ENCODE peak calls at places on chromosomes 13 and 19, in nine cellular contexts. R is right atrium auricular region; Y is IMR-90; M is CD8-positive, alpha-beta T cell; S is lung; C is cardiac muscle cell; B is fibroblast of lung; J is thoracic aorta; Q is PC-9. V is an unnamed sample.

GRCh38 chr19:39141929-39142328 is 16.3 kb downstream of the PAK4 start:
- DNase-seq in Y (no peak), S (no peak), J (no peak), Q (no peak), B (no peak), R (no peak), C (no peak), M (no peak), V (no peak)

GRCh38 chr19:33812388-33813330 is 16.0 kb downstream of the KCTD15 start:
- DNase-seq in Q (no peak), B (no peak), S (no peak), R (no peak), C (no peak), J (no peak), Y (no peak), M (no peak), V (no peak)

GRCh38 chr19:1906985-1907562 is 1.9 kb downstream of the ADAT3 start:
- DNase-seq in S (no peak), M (no peak), C (no peak), R (no peak), B (no peak), J (no peak), Q (no peak), Y (no peak), V (no peak)

GRCh38 chr13:51768976-51769375 is 35.0 kb downstream of the DHRS12 start:
- DNase-seq in S (no peak), J (no peak), Q (no peak), B (no peak), C (no peak), R (no peak), M (no peak), Y (no peak), V (no peak)

GRCh38 chr19:1277061-1277460 is 1.7 kb downstream of the FAM174C start:
- DNase-seq in S (no peak), Q (no peak), B (no peak), M (no peak), J (no peak), C (no peak), R (no peak), Y (no peak), V (peak; percentile 45)

GRCh38 chr19:5085566-5085965 is 116.7 kb downstream of the KDM4B start:
- DNase-seq in Q (no peak), S (no peak), Y (no peak), C (no peak), M (no peak), R (no peak), J (no peak), B (no peak), V (no peak)

GRCh38 chr19:48421548-48421947 is 24.2 kb upstream of the GRWD1 start:
- DNase-seq in M (no peak), S (no peak), R (no peak), C (no peak), Q (no peak), J (no peak), B (no peak), Y (no peak), V (peak; percentile 56)

GRCh38 chr19:18514800-18515682 is 6.8 kb downstream of the ELL start:
- DNase-seq in C (peak; percentile 32), M (no peak), Q (peak; percentile 80), S (peak; percentile 77), J (no peak), Y (peak; percentile 67), B (no peak), R (peak; percentile 88), V (peak; percentile 76)

GRCh38 chr13:46165485-46166220 is 16.3 kb downstream of the LCP1 start:
- DNase-seq in J (no peak), C (no peak), M (no peak), Y (no peak), B (peak; percentile 60), Q (no peak), S (no peak), R (no peak), V (no peak)

GRCh38 chr13:50576156-50576555 is 267.3 kb downstream of the DLEU7 start:
- DNase-seq in Y (no peak), S (peak; percentile 42), C (no peak), B (no peak), R (no peak), Q (no peak), J (no peak), M (no peak), V (no peak)

GRCh38 chr13:44576396-44577235 is 486 bp upstream of the TSC22D1 start:
- DNase-seq in M (peak; percentile 20), Y (no peak), J (peak; percentile 24), Q (peak; percentile 10), C (peak; percentile 52), R (no peak), S (no peak), B (no peak), V (peak; percentile 51)

GRCh38 chr19:11125994-11126685 is 29.4 kb downstream of the SPC24 start:
- DNase-seq in Y (peak; percentile 64), C (peak; percentile 84), J (peak; percentile 41), S (peak; percentile 78), B (peak; percentile 46), Q (peak; percentile 72), R (peak; percentile 88), M (peak; percentile 65), V (peak; percentile 89)

GRCh38 chr19:6509118-6509971 is 7.2 kb upstream of the TUBB4A start:
- DNase-seq in Y (no peak), S (no peak), Q (no peak), B (no peak), C (no peak), J (no peak), M (no peak), R (no peak), V (peak; percentile 58)

GRCh38 chr19:6514926-6515325 is 12.8 kb upstream of the TUBB4A start:
- DNase-seq in Q (no peak), Y (no peak), S (no peak), M (no peak), C (no peak), R (no peak), J (no peak), B (no peak), V (no peak)

GRCh38 chr19:6516018-6516658 is 14.0 kb upstream of the TUBB4A start:
- DNase-seq in Y (peak; percentile 72), C (peak; percentile 97), M (peak; percentile 51), B (peak; percentile 93), J (peak; percentile 67), Q (peak; percentile 90), R (peak; percentile 89), S (peak; percentile 97), V (peak; percentile 72)

DNA sequence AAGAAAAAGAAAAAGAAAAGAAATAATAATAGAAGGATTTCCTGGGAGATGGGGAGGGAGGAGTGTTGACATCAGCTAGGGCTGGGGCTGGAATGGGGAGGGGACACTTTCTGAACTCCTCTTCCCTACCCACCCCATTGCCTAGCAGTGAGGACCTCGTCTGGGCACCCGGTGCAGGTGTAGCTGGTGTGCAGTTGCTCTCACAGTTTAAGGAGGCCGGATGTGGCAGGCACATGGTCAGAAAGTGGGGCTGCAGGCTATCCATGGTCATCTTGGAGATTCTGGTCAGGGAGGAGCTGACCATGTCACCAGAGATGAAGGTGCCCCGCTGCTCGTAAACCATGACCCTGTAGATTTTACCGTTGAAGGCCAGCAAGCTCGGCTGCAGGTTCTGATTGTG is 8.5 kb upstream of the TUBB4A start:
- DNase-seq in J (no peak), S (no peak), Q (no peak), Y (no peak), B (no peak), M (no peak), R (no peak), C (no peak), V (no peak)
- H3K27ac ChIP-seq in J (no peak overlapping the region), S (no peak overlapping the region), Q (no peak overlapping the region), Y (no peak overlapping the region), B (no peak overlapping the region), M (no peak overlapping the region), R (no peak overlapping the region), C (no peak overlapping the region), V (no peak overlapping the region)

GRCh38 chr19:36041831-36042230 is 9.2 kb upstream of the CLIP3 start:
- DNase-seq in C (peak; percentile 8), Y (peak; percentile 82), S (no peak), M (no peak), R (no peak), B (peak; percentile 83), J (no peak), Q (peak; percentile 36), V (no peak)
- H3K27ac ChIP-seq in C (peak overlapping the region; percentile 5), Y (peak overlapping the region; percentile 74), S (peak overlapping the region; percentile 56), M (no peak overlapping the region), R (no peak overlapping the region), B (peak overlapping the region; percentile 56), J (no peak overlapping the region), Q (no peak overlapping the region), V (peak overlapping the region; percentile 44)

GRCh38 chr19:6768236-6768785 is 1.1 kb upstream of the SH2D3A start:
- DNase-seq in Q (no peak), S (no peak), M (no peak), J (no peak), C (no peak), Y (no peak), B (no peak), R (no peak), V (no peak)

GRCh38 chr19:6765738-6766356 is 1.4 kb downstream of the SH2D3A start:
- DNase-seq in Y (no peak), J (no peak), C (no peak), M (no peak), Q (peak; percentile 95), S (peak; percentile 92), R (no peak), B (no peak), V (no peak)

GRCh38 chr19:6767357-6768235 is at the start of gene SH2D3A:
- DNase-seq in Y (peak; percentile 15), B (peak; percentile 11), M (peak; percentile 90), R (no peak), Q (peak; percentile 93), S (peak; percentile 94), C (peak; percentile 79), J (no peak), V (no peak)

GRCh38 chr19:6766357-6767080 is 716 bp downstream of the SH2D3A start:
- DNase-seq in R (no peak), S (no peak), Y (no peak), B (no peak), M (no peak), Q (no peak), C (no peak), J (no peak), V (no peak)

DNA sequence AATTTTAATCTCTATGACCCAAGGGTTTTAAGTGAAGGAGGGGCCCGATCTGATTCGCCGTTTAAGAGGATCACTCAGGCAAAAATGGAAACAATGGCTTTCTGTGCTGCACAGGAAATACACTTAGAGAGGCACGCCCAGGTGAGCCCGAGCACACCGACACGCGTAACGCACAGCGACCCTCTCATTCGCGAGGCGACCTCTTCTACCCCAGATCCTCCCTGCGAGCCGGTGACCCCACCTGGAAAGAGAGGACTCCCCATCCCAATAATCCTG is 216 bp downstream of the SH2D3A start:
- DNase-seq in C (no peak), M (no peak), B (no peak), Q (no peak), J (no peak), S (no peak), R (no peak), Y (no peak), V (no peak)
- H3K27ac ChIP-seq in C (no peak overlapping the region), M (peak overlapping the region; percentile 84), B (no peak overlapping the region), Q (peak overlapping the region; percentile 98), J (no peak overlapping the region), S (peak overlapping the region; percentile 86), R (no peak overlapping the region), Y (no peak overlapping the region), V (no peak overlapping the region)

DNA sequence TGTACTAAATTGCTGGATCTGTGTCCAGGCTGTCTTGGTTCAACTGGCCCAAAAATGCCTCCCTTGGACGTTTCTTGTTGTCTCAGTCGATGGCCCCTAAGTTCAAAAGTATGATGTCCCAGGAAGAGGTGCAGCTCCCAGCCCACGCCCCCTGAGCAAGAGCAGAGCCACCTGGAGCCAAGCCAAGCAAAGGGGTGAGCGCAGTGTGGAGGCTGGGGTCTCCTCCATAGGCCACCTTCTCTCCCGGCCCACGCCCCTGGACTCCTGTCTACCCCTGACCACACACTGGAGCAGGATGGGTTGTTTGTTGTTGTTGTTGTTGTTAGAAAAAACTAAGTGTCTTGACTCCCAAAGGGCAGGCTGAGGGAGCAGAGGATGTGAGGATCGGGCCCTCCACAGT is 26.0 kb upstream of the NPAS1 start:
- DNase-seq in R (no peak), S (no peak), Y (no peak), Q (no peak), C (no peak), M (no peak), B (no peak), J (no peak), V (no peak)
- H3K27ac ChIP-seq in R (peak overlapping the region; percentile 67), S (peak overlapping the region; percentile 12), Y (no peak overlapping the region), Q (no peak overlapping the region), C (no peak overlapping the region), M (no peak overlapping the region), B (no peak overlapping the region), J (no peak overlapping the region), V (peak overlapping the region; percentile 60)